ENCODE peak calls at places on chromosomes 13 and 19, in nine cellular contexts. C, F, H, R, Q, V, T, U and N are unnamed samples.

GRCh38 chr19:5926641-5927438 is 12.8 kb downstream of the CAPS start:
- DNase-seq in U (peak), T (no peak), Q (no peak), V (no peak), R (peak), H (no peak), C (no peak), F (no peak), N (peak)

GRCh38 chr13:109241160-109241559 is 545.2 kb downstream of the IRS2 start:
- DNase-seq in H (no peak), F (no peak), R (no peak), T (no peak), V (no peak), C (no peak), Q (no peak), U (no peak), N (no peak)

GRCh38 chr13:48221301-48222190 is 11.5 kb upstream of the ITM2B start:
- DNase-seq in U (no peak), R (peak), F (no peak), H (no peak), C (no peak), V (no peak), T (peak), Q (no peak), N (no peak)

GRCh38 chr13:98677398-98677797 is 75.1 kb downstream of the SLC15A1 start:
- DNase-seq in Q (no peak), V (no peak), U (no peak), T (no peak), F (no peak), R (peak), H (no peak), C (no peak), N (no peak)

GRCh38 chr19:31139871-31140505 is 209.2 kb downstream of the TSHZ3 start:
- DNase-seq in U (no peak), V (no peak), H (no peak), R (peak), Q (no peak), F (no peak), T (no peak), C (no peak), N (no peak)

GRCh38 chr19:35144600-35145436 is 1.8 kb downstream of the FXYD7 start:
- DNase-seq in V (no peak), T (peak), H (peak), U (no peak), Q (no peak), F (no peak), C (no peak), R (no peak), N (no peak)

GRCh38 chr19:6767357-6768235 is at the start of gene SH2D3A:
- DNase-seq in U (peak), R (peak), Q (peak), V (peak), T (peak), F (peak), C (peak), H (peak), N (peak)

GRCh38 chr19:32234663-32235217 is 110.7 kb upstream of the ZNF507 start:
- DNase-seq in H (no peak), U (no peak), F (no peak), R (no peak), V (no peak), Q (no peak), T (no peak), C (no peak), N (no peak)

GRCh38 chr13:97875218-97875617 is 78.3 kb upstream of the IPO5 start:
- DNase-seq in H (no peak), V (no peak), C (no peak), F (no peak), U (no peak), R (no peak), T (no peak), Q (no peak), N (no peak)

GRCh38 chr19:16530540-16531379 is 11.5 kb downstream of the CHERP start:
- DNase-seq in H (no peak), R (no peak), V (no peak), F (no peak), Q (no peak), T (no peak), U (no peak), C (no peak), N (no peak)

GRCh38 chr19:6723738-6724137 is 3.3 kb upstream of the C3 start:
- DNase-seq in C (no peak), U (peak), V (no peak), H (no peak), R (peak), T (no peak), F (no peak), Q (no peak), N (no peak)

GRCh38 chr19:45099465-45100201 is 6.7 kb downstream of the PPP1R37 start:
- DNase-seq in H (no peak), T (no peak), U (no peak), Q (no peak), F (no peak), R (no peak), V (no peak), C (no peak), N (no peak)

GRCh38 chr19:6723108-6723618 is 2.7 kb upstream of the C3 start:
- DNase-seq in H (no peak), T (no peak), V (no peak), C (no peak), F (no peak), R (peak), Q (no peak), U (peak), N (peak)

GRCh38 chr19:582497-583197 is 7.0 kb upstream of the HCN2 start:
- DNase-seq in V (no peak), H (no peak), Q (no peak), F (no peak), R (peak), U (no peak), C (no peak), T (no peak), N (no peak)

GRCh38 chr13:87128006-87128405 is 543.2 kb upstream of the SLITRK5 start:
- DNase-seq in H (no peak), V (no peak), T (no peak), U (no peak), C (no peak), R (peak), Q (no peak), F (no peak), N (no peak)

GRCh38 chr19:13102666-13103584 is at the start of gene LYL1:
- DNase-seq in C (peak), U (peak), Q (no peak), T (no peak), F (no peak), V (no peak), R (peak), H (peak), N (peak)

GRCh38 chr19:31285744-31286143 is 63.5 kb downstream of the TSHZ3 start:
- DNase-seq in U (no peak), H (no peak), C (peak), T (no peak), V (no peak), R (peak), Q (no peak), F (no peak), N (no peak)